ENCODE peak calls at places on chromosomes 6 and 20, in seven cellular contexts. N is fibroblast of lung, D is colonic mucosa, K is left lung, G is A673, F is stomach, P is PC-9. Z is an unnamed sample. For H3K36me3, the result is how much of the 10 kb centered on the place peaks cover.

GRCh38 chr6:122423734-122424133 is 24.3 kb downstream of the HSF2 start:
- DNase-seq in N (no peak), D (no peak), K (no peak), G (no peak), F (no peak), P (no peak), Z (no peak)

GRCh38 chr20:34312024-34312460 is 8.9 kb upstream of the AHCY start:
- DNase-seq in N (no peak), D (peak), K (no peak), G (no peak), F (no peak), P (no peak), Z (no peak)

GRCh38 chr6:79372757-79373156 is 138.3 kb upstream of the HMGN3 start:
- DNase-seq in N (no peak), D (no peak), K (no peak), G (no peak), F (no peak), P (no peak), Z (no peak)

GRCh38 chr6:141347075-141347474 is 785.6 kb upstream of the GJE1 start:
- DNase-seq in N (no peak), D (no peak), K (no peak), G (no peak), F (no peak), P (no peak), Z (no peak)

GRCh38 chr6:111027219-111027618 is 45.4 kb downstream of the RPF2 start:
- DNase-seq in N (no peak), D (no peak), K (no peak), G (no peak), F (no peak), P (no peak), Z (no peak)

GRCh38 chr20:38961530-38962043 is 557 bp upstream of the DHX35 start:
- DNase-seq in N (no peak), D (no peak), K (no peak), G (no peak), F (no peak), P (no peak), Z (no peak)

GRCh38 chr20:57660510-57661199 is 40.4 kb upstream of the ZBP1 start:
- DNase-seq in N (no peak), D (no peak), K (peak), G (no peak), F (peak), P (no peak), Z (no peak)

GRCh38 chr6:21870071-21870729 is 276.6 kb downstream of the SOX4 start:
- DNase-seq in N (no peak), D (no peak), K (no peak), G (no peak), F (no peak), P (no peak), Z (no peak)

GRCh38 chr6:13725570-13725969 is 13.9 kb upstream of the RANBP9 start:
- DNase-seq in N (no peak), D (no peak), K (no peak), G (no peak), F (peak), P (peak), Z (no peak)

GRCh38 chr6:47197672-47198640 is 111.7 kb downstream of the TNFRSF21 start:
- DNase-seq in N (no peak), D (no peak), K (no peak), G (no peak), F (no peak), P (no peak), Z (no peak)

GRCh38 chr6:98944598-98945011 is 3.1 kb downstream of the FBXL4 start:
- DNase-seq in N (peak), D (no peak), K (no peak), G (peak), F (no peak), P (no peak), Z (no peak)

GRCh38 chr6:138815221-138815620 is 19.3 kb downstream of the ECT2L start:
- DNase-seq in N (no peak), D (no peak), K (no peak), G (no peak), F (no peak), P (no peak), Z (no peak)

GRCh38 chr6:30685157-30685976 is 1.1 kb downstream of the PPP1R18 start:
- DNase-seq in N (peak), D (no peak), K (no peak), G (no peak), F (no peak), P (no peak), Z (no peak)

GRCh38 chr20:61639200-61639599 is 387.1 kb downstream of the CDH4 start:
- DNase-seq in N (peak), D (no peak), K (no peak), G (peak), F (no peak), P (no peak), Z (no peak)

GRCh38 chr6:18467741-18468140 is 80.6 kb downstream of the RNF144B start:
- DNase-seq in N (no peak), D (no peak), K (no peak), G (no peak), F (no peak), P (no peak), Z (no peak)

GRCh38 chr6:106146852-106147351 is 60.8 kb downstream of the PRDM1 start:
- DNase-seq in N (no peak), D (no peak), K (no peak), G (no peak), F (no peak), P (peak), Z (no peak)

GRCh38 chr20:23065438-23066201 is 16.1 kb upstream of the THBD start:
- DNase-seq in N (no peak), D (no peak), K (no peak), G (no peak), F (no peak), P (no peak), Z (no peak)

GRCh38 chr6:15248451-15249370 is 2.8 kb downstream of the JARID2 start:
- DNase-seq in N (peak), D (peak), K (peak), G (peak), F (peak), P (peak), Z (peak)
- TF ChIP-seq CTCF in N (peak), D (no peak), K (no peak), G (peak), F (no peak), P (peak), Z (peak)

DNA sequence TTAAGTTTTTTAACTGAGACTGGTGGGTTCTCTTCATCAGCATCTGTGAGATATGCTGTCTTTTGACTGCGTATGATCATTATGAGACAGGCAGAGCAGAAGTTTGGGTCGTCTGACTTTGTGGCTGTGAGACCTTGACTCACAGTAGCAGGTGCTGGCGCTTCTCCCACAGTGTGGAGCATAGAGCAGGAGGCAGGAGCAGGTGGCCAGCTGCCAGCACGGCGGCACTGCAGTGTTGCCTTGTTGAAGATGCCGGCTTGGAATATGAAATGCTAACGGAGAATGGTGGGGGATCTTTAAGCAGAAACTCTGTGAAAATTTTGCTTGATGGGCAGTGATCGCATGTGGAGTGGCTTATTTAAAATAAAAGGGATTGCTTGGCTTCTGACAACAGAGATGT is 105.0 kb downstream of the TIAM2 start:
- DNase-seq in N (no peak), D (no peak), K (no peak), G (no peak), F (peak), P (no peak), Z (peak)
- H3K36me3 ChIP-seq in N (under half), D (under half), K (under half), G (under half), F (under half), P (under half), Z (under half)

GRCh38 chr6:75794954-75795739 is 46.1 kb downstream of the MYO6 start:
- DNase-seq in N (no peak), D (no peak), K (no peak), G (peak), F (no peak), P (no peak), Z (no peak)

GRCh38 chr6:75796723-75797122 is 47.7 kb downstream of the MYO6 start:
- DNase-seq in N (no peak), D (no peak), K (no peak), G (no peak), F (no peak), P (no peak), Z (no peak)

GRCh38 chr6:75788894-75789293 is 39.9 kb downstream of the MYO6 start:
- DNase-seq in N (no peak), D (no peak), K (no peak), G (no peak), F (no peak), P (no peak), Z (no peak)

GRCh38 chr6:75791881-75792280 is 42.8 kb downstream of the MYO6 start:
- DNase-seq in N (peak), D (no peak), K (no peak), G (no peak), F (no peak), P (no peak), Z (no peak)

GRCh38 chr6:75794351-75794846 is 45.4 kb downstream of the MYO6 start:
- DNase-seq in N (no peak), D (no peak), K (no peak), G (no peak), F (no peak), P (no peak), Z (no peak)
- H3K27ac ChIP-seq in N (no peak), D (no peak), K (no peak), G (no peak), F (no peak), P (no peak), Z (no peak)

GRCh38 chr6:25637946-25638345 is 14.1 kb upstream of the SCGN start:
- DNase-seq in N (no peak), D (no peak), K (no peak), G (no peak), F (no peak), P (peak), Z (no peak)
- TF ChIP-seq CTCF in N (no peak), D (no peak), K (no peak), G (no peak), F (no peak), P (no peak), Z (no peak)

GRCh38 chr6:73722318-73723060 is 26.5 kb downstream of the CD109 start:
- DNase-seq in N (peak), D (no peak), K (no peak), G (no peak), F (no peak), P (no peak), Z (no peak)
- H3K36me3 ChIP-seq in N (under half), D (under half), K (under half), G (under half), F (under half), P (under half), Z (under half)

DNA sequence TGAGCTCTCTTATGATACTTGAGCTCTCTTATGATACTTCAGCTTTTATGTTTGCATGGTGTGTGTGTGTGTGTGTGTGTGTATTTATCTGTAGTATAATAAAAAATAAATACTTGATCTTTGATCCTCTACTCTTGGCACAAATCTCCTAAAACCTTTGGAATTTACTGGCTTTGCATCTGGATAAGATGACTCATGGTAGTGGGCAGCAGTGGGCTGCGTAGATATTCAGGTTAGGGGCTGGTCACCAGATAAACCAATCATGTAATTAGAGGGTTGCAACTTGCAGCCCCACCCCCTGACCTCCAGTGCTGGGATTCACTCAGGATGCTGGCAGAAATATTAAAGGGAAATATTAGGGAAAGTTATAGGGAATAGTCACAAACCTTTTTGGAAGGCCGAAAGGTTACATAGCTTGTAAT is 151.9 kb upstream of the COL21A1 start:
- DNase-seq in N (peak), D (no peak), K (no peak), G (no peak), F (no peak), P (no peak), Z (no peak)
- H3K27ac ChIP-seq in N (no peak), D (no peak), K (no peak), G (no peak), F (peak), P (no peak), Z (no peak)

GRCh38 chr20:46435146-46435545 is 28.7 kb upstream of the ELMO2 start:
- DNase-seq in N (no peak), D (no peak), K (no peak), G (no peak), F (no peak), P (no peak), Z (no peak)

GRCh38 chr20:46433051-46433450 is 26.6 kb upstream of the ELMO2 start:
- DNase-seq in N (no peak), D (no peak), K (no peak), G (no peak), F (no peak), P (no peak), Z (no peak)

GRCh38 chr20:46439837-46440236 is 33.4 kb upstream of the ELMO2 start:
- DNase-seq in N (no peak), D (no peak), K (no peak), G (no peak), F (no peak), P (no peak), Z (no peak)

GRCh38 chr20:46434597-46434996 is 28.2 kb upstream of the ELMO2 start:
- DNase-seq in N (no peak), D (no peak), K (no peak), G (no peak), F (no peak), P (no peak), Z (no peak)

DNA sequence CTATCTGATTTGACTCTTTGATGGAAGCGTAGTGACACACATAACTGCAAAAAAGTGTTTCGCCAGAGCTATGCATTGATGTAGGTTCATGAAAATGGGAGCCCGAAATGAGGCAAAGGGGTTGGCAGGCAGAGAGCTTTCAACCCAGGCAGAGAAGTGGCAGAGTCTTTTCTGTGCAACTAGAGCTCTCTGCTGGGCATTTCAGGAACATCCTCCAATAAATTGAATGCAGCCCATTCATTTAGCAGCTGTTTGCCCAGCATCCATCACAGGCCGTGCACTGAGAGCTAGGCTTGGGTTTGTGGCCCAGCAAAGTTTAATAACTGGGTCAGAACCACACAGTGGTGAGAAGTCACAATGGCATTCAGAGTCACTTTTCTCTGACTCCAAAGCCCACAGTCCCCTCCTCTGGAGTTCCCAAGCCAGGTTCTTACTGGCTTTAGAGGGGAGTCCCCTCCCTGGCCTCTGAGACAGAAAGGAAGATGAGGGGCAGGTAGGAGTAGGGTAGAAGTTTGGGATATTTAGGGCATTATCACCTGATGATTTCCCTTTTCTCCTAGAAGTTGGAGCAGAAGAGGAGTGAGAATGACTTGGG is 31.8 kb upstream of the ELMO2 start:
- DNase-seq in N (peak), D (no peak), K (no peak), G (peak), F (no peak), P (peak), Z (no peak)
- TF ChIP-seq CTCF in N (peak), D (no peak), K (no peak), G (peak), F (no peak), P (peak), Z (peak)

GRCh38 chr6:70315096-70315751 is 12.3 kb upstream of the COL9A1 start:
- DNase-seq in N (no peak), D (no peak), K (no peak), G (no peak), F (no peak), P (no peak), Z (no peak)
- H3K36me3 ChIP-seq in N (under half), D (under half), K (under half), G (under half), F (under half), P (under half), Z (under half)

Z was measured in left ventricle myocardium inferior.